ENCODE peak calls at places on chromosomes 11 and 22, in eight cellular contexts. One of them, this sample, is unnamed.

GRCh38 chr11:118051611-118052461 is 25.0 kb upstream of the TMPRSS4 start:
- DNase-seq in K562: no peak
- DNase-seq in Peyer's patch: no peak
- DNase-seq in stomach: peak; percentile 27
- DNase-seq in body of pancreas: no peak
- DNase-seq in H1: no peak
- DNase-seq in tibial nerve: no peak
- DNase-seq in right lobe of liver: peak; percentile 40
- DNase-seq in this sample: no peak

GRCh38 chr11:10265936-10266335 is 28.1 kb downstream of the SBF2 start:
- DNase-seq in stomach: no peak
- DNase-seq in tibial nerve: no peak
- DNase-seq in K562: no peak
- DNase-seq in body of pancreas: no peak
- DNase-seq in right lobe of liver: no peak
- DNase-seq in Peyer's patch: no peak
- DNase-seq in H1: no peak
- DNase-seq in this sample: no peak

GRCh38 chr11:59418151-59418550 is 8.1 kb downstream of the OR5A2 start:
- DNase-seq in body of pancreas: no peak
- DNase-seq in Peyer's patch: no peak
- DNase-seq in tibial nerve: no peak
- DNase-seq in right lobe of liver: no peak
- DNase-seq in K562: no peak
- DNase-seq in stomach: no peak
- DNase-seq in H1: no peak
- DNase-seq in this sample: no peak

GRCh38 chr11:16863382-16863781 is 124.9 kb downstream of the C11orf58 start:
- DNase-seq in body of pancreas: no peak
- DNase-seq in K562: no peak
- DNase-seq in Peyer's patch: no peak
- DNase-seq in right lobe of liver: no peak
- DNase-seq in stomach: no peak
- DNase-seq in tibial nerve: no peak
- DNase-seq in H1: no peak
- DNase-seq in this sample: no peak

GRCh38 chr11:73784080-73784634 is 3.5 kb upstream of the MRPL48 start:
- DNase-seq in Peyer's patch: no peak
- DNase-seq in right lobe of liver: no peak
- DNase-seq in stomach: no peak
- DNase-seq in H1: no peak
- DNase-seq in body of pancreas: no peak
- DNase-seq in tibial nerve: no peak
- DNase-seq in K562: no peak
- DNase-seq in this sample: no peak

GRCh38 chr22:44831885-44832284 is 79.5 kb downstream of the ARHGAP8 start:
- DNase-seq in tibial nerve: no peak
- DNase-seq in stomach: no peak
- DNase-seq in H1: no peak
- DNase-seq in K562: no peak
- DNase-seq in Peyer's patch: no peak
- DNase-seq in right lobe of liver: no peak
- DNase-seq in body of pancreas: no peak
- DNase-seq in this sample: no peak

GRCh38 chr11:48005133-48005532 is 24.8 kb downstream of the PTPRJ start:
- DNase-seq in Peyer's patch: no peak
- DNase-seq in tibial nerve: no peak
- DNase-seq in right lobe of liver: no peak
- DNase-seq in H1: no peak
- DNase-seq in body of pancreas: no peak
- DNase-seq in K562: no peak
- DNase-seq in stomach: no peak
- DNase-seq in this sample: no peak

GRCh38 chr11:126163074-126163700 is 48.3 kb downstream of the RPUSD4 start:
- DNase-seq in body of pancreas: no peak
- DNase-seq in K562: no peak
- DNase-seq in stomach: no peak
- DNase-seq in H1: no peak
- DNase-seq in right lobe of liver: no peak
- DNase-seq in Peyer's patch: no peak
- DNase-seq in tibial nerve: no peak
- DNase-seq in this sample: no peak

GRCh38 chr11:129446572-129446971 is 70.9 kb downstream of the BARX2 start:
- DNase-seq in body of pancreas: no peak
- DNase-seq in Peyer's patch: no peak
- DNase-seq in stomach: no peak
- DNase-seq in K562: no peak
- DNase-seq in H1: no peak
- DNase-seq in tibial nerve: no peak
- DNase-seq in right lobe of liver: no peak
- DNase-seq in this sample: no peak

GRCh38 chr22:32839776-32840571 is 38.5 kb downstream of the TIMP3 start:
- DNase-seq in tibial nerve: no peak
- DNase-seq in Peyer's patch: no peak
- DNase-seq in right lobe of liver: no peak
- DNase-seq in H1: no peak
- DNase-seq in K562: no peak
- DNase-seq in body of pancreas: no peak
- DNase-seq in stomach: no peak
- DNase-seq in this sample: no peak

GRCh38 chr11:89052220-89052619 is 13.6 kb downstream of the GRM5 start:
- DNase-seq in H1: no peak
- DNase-seq in stomach: no peak
- DNase-seq in body of pancreas: no peak
- DNase-seq in right lobe of liver: no peak
- DNase-seq in tibial nerve: no peak
- DNase-seq in Peyer's patch: no peak
- DNase-seq in K562: no peak
- DNase-seq in this sample: no peak

GRCh38 chr11:26993965-26994446 is at the start of gene FIBIN:
- DNase-seq in K562: no peak
- DNase-seq in Peyer's patch: peak; percentile 45
- DNase-seq in tibial nerve: peak; percentile 60
- DNase-seq in H1: no peak
- DNase-seq in body of pancreas: peak; percentile 17
- DNase-seq in stomach: no peak
- DNase-seq in right lobe of liver: peak; percentile 44
- DNase-seq in this sample: no peak

GRCh38 chr11:70556884-70557741 is 158.8 kb downstream of the CTTN start:
- DNase-seq in Peyer's patch: no peak
- DNase-seq in tibial nerve: no peak
- DNase-seq in stomach: no peak
- DNase-seq in K562: no peak
- DNase-seq in right lobe of liver: no peak
- DNase-seq in H1: no peak
- DNase-seq in body of pancreas: no peak
- DNase-seq in this sample: no peak

GRCh38 chr22:40024201-40025061 is 29.7 kb downstream of the FAM83F start:
- DNase-seq in right lobe of liver: peak; percentile 73
- DNase-seq in stomach: peak; percentile 81
- DNase-seq in K562: peak; percentile 81
- DNase-seq in H1: no peak
- DNase-seq in body of pancreas: peak; percentile 65
- DNase-seq in Peyer's patch: peak; percentile 80
- DNase-seq in tibial nerve: peak; percentile 58
- DNase-seq in this sample: no peak

GRCh38 chr11:29432719-29433325 is 584.0 kb downstream of the KCNA4 start:
- DNase-seq in K562: peak; percentile 8
- DNase-seq in H1: no peak
- DNase-seq in body of pancreas: no peak
- DNase-seq in Peyer's patch: no peak
- DNase-seq in tibial nerve: no peak
- DNase-seq in right lobe of liver: no peak
- DNase-seq in stomach: no peak
- DNase-seq in this sample: no peak

GRCh38 chr11:122229078-122229477 is 113.1 kb upstream of the BLID start:
- DNase-seq in H1: no peak
- DNase-seq in Peyer's patch: no peak
- DNase-seq in body of pancreas: no peak
- DNase-seq in tibial nerve: no peak
- DNase-seq in K562: no peak
- DNase-seq in right lobe of liver: no peak
- DNase-seq in stomach: no peak
- DNase-seq in this sample: no peak

GRCh38 chr11:60910281-60910687 is 3.7 kb upstream of the TMEM109 start:
- DNase-seq in stomach: peak; percentile 27
- DNase-seq in right lobe of liver: no peak
- DNase-seq in body of pancreas: peak; percentile 58
- DNase-seq in H1: no peak
- DNase-seq in Peyer's patch: no peak
- DNase-seq in K562: no peak
- DNase-seq in tibial nerve: no peak
- DNase-seq in this sample: no peak

GRCh38 chr11:99766816-99767215 is 746.1 kb downstream of the CNTN5 start:
- DNase-seq in H1: no peak
- DNase-seq in stomach: no peak
- DNase-seq in body of pancreas: no peak
- DNase-seq in K562: no peak
- DNase-seq in Peyer's patch: no peak
- DNase-seq in tibial nerve: no peak
- DNase-seq in right lobe of liver: no peak
- DNase-seq in this sample: no peak

DNA sequence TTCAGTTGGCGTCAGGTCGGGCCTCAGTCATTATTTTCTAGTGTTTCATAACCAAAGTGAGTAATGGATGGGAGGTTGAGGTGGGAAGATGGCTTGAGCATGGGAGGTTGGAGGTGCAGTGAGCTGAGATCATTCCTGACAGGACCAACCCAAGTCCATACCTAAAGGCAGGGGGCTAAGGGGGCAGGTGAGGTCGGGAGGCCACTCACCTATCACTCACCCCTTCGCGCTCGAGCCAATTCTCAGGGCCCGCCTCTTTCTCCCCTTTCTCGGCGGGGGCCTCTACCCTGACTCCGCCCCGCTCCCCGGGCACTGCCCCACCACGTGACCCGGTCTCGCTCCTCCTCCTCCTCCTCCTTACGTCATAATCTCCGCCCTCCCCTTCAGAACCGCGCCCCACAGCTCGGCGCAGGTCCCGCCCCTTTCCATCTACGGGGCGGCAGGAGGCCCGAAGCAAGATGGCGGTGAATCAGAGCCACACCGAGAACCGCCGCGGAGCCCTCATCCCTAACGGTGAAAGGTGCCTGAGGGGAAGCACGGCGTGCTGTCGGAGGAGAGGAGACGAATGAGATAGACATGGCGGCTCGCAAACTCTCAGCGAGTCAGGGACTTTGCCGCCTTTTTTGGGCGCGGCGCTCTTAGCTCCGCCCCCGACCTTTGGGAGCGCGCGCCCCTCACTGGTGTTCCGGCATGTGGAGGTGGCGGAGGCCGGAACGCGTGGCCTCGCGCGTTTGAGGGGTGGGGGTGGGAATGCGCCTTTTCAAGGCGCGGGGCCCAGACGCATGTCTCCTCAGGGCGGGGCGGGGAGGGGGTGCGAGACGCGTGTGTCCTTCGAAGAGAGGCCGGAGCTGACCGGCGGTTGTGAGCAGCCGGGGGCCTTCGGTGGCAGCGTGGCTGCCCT is at the start of gene WBP2NL:
- DNase-seq in Peyer's patch: peak; percentile 90
- DNase-seq in K562: peak; percentile 78
- DNase-seq in right lobe of liver: peak; percentile 92
- DNase-seq in H1: no peak
- DNase-seq in body of pancreas: peak; percentile 91
- DNase-seq in stomach: peak; percentile 92
- DNase-seq in tibial nerve: peak; percentile 67
- DNase-seq in this sample: peak; percentile 47
- TF ChIP-seq POLR2A in Peyer's patch: peak; percentile 49
- TF ChIP-seq POLR2A in K562: no peak
- TF ChIP-seq POLR2A in right lobe of liver: peak; percentile 54
- TF ChIP-seq POLR2A in H1: no peak
- TF ChIP-seq POLR2A in body of pancreas: peak; percentile 71
- TF ChIP-seq POLR2A in stomach: no peak
- TF ChIP-seq POLR2A in tibial nerve: peak; percentile 11
- TF ChIP-seq POLR2A in this sample: peak; percentile 56

GRCh38 chr11:37525336-37525735 is 927.3 kb upstream of the RAG2 start:
- DNase-seq in Peyer's patch: no peak
- DNase-seq in stomach: no peak
- DNase-seq in body of pancreas: no peak
- DNase-seq in K562: no peak
- DNase-seq in H1: no peak
- DNase-seq in tibial nerve: no peak
- DNase-seq in right lobe of liver: no peak
- DNase-seq in this sample: no peak
- TF ChIP-seq CTCF in Peyer's patch: peak; percentile 45
- TF ChIP-seq CTCF in stomach: no peak
- TF ChIP-seq CTCF in body of pancreas: peak; percentile 9
- TF ChIP-seq CTCF in K562: no peak
- TF ChIP-seq CTCF in H1: no peak
- TF ChIP-seq CTCF in tibial nerve: no peak
- TF ChIP-seq CTCF in right lobe of liver: peak; percentile 24
- TF ChIP-seq CTCF in this sample: no peak

DNA sequence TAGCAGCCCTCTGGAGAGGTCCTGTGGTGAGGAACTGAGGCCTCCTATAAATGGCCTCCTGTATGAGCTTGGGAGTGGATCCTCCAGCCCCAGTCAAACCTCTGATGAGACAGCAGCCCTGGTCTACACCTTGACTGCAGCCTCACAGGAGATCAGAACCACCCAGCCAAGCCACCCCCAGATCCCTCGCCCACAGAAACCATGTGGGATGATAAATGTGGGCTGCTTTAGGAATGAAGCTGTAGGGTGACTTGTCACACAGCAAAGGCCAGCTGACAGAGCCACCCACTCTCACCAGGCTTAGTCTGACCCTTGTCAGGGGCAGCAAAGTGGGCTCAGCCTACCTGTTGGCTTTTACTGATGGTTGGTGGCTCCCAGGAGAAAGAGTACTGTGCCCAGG is 6.5 kb upstream of the KCNQ1OT1 start:
- DNase-seq in body of pancreas: no peak
- DNase-seq in K562: no peak
- DNase-seq in H1: no peak
- DNase-seq in Peyer's patch: no peak
- DNase-seq in stomach: no peak
- DNase-seq in tibial nerve: no peak
- DNase-seq in right lobe of liver: no peak
- DNase-seq in this sample: no peak
- H3K27me3 ChIP-seq in body of pancreas: no peaks in the 10 kb centered on the region
- H3K27me3 ChIP-seq in K562: no peaks in the 10 kb centered on the region
- H3K27me3 ChIP-seq in H1: peaks cover 5% of the 10 kb centered on the region
- H3K27me3 ChIP-seq in Peyer's patch: no peaks in the 10 kb centered on the region
- H3K27me3 ChIP-seq in stomach: no peaks in the 10 kb centered on the region
- H3K27me3 ChIP-seq in tibial nerve: no peaks in the 10 kb centered on the region
- H3K27me3 ChIP-seq in right lobe of liver: no peaks in the 10 kb centered on the region
- H3K27me3 ChIP-seq in this sample: no peaks in the 10 kb centered on the region

DNA sequence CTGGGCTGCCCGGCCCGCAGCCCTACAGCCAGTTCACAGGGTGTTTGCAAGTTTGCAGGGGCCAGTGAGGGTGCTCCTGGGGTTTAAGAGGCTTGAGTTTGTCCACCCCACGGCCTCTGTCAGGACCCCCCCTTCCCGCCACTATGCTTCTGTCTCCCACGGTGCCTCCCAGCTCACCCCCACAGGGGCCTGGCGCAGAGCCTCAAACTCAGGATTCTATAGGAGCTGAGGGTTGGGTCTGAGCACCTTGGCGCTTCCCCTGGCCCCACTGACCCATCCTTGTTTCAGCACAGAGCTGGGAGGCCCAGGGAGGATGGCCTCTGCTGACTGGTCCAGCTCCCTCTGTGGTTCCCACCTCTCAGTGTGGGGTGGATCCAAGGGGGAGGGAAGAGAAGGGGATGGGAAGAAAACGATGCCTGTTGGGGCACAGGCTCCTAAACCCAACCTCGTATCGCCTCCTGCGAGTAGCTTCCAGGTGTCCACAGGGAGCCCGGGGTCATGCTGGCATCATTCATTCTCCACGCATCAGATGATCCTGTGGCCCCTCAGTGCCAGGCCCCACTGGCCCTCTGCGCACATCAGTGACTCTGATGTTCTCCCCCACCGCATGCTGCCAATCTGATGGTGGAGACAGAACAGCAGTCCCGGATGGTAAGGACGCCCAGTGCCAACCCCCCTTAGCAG is 5.0 kb downstream of the MYEOV start:
- DNase-seq in stomach: no peak
- DNase-seq in Peyer's patch: no peak
- DNase-seq in K562: no peak
- DNase-seq in tibial nerve: no peak
- DNase-seq in right lobe of liver: no peak
- DNase-seq in H1: no peak
- DNase-seq in body of pancreas: no peak
- DNase-seq in this sample: no peak
- TF ChIP-seq POLR2A in stomach: no peak
- TF ChIP-seq POLR2A in Peyer's patch: no peak
- TF ChIP-seq POLR2A in K562: no peak
- TF ChIP-seq POLR2A in tibial nerve: no peak
- TF ChIP-seq POLR2A in right lobe of liver: no peak
- TF ChIP-seq POLR2A in H1: no peak
- TF ChIP-seq POLR2A in body of pancreas: no peak
- TF ChIP-seq POLR2A in this sample: no peak

This sample was measured in esophagus squamous epithelium.